ENCODE peak calls at places on chromosomes 3 and 15, in four cellular contexts. V, J, A and U are unnamed samples.

GRCh38 chr3:179015551-179016020 is 56.0 kb downstream of the ZMAT3 start:
- DNase-seq in A (peak), V (peak), J (peak), U (peak)

GRCh38 chr3:122739172-122739571 is 54.5 kb downstream of the HSPBAP1 start:
- DNase-seq in J (no peak), A (no peak), V (no peak), U (no peak)

GRCh38 chr15:68420186-68420684 is 11.7 kb downstream of the ITGA11 start:
- DNase-seq in V (peak), A (no peak), J (no peak), U (no peak)

GRCh38 chr3:23712656-23713559 is 92.8 kb upstream of the UBE2E1 start:
- DNase-seq in V (peak), A (no peak), J (peak), U (peak)

GRCh38 chr15:76056931-76057330 is 2.9 kb upstream of the TMEM266 start:
- DNase-seq in V (no peak), J (no peak), A (peak), U (no peak)

GRCh38 chr3:5116568-5116967 is 5.5 kb upstream of the ARL8B start:
- DNase-seq in J (peak), V (no peak), A (no peak), U (no peak)

GRCh38 chr3:156334841-156335545 is 214.6 kb downstream of the KCNAB1 start:
- DNase-seq in A (peak), V (no peak), J (no peak), U (no peak)

GRCh38 chr15:44712108-44713005 is 1.0 kb downstream of the B2M start:
- DNase-seq in A (peak), V (peak), J (peak), U (no peak)

GRCh38 chr15:57517027-57517671 is 74.6 kb upstream of the MYZAP start:
- DNase-seq in A (no peak), V (no peak), J (no peak), U (no peak)

GRCh38 chr3:149732234-149732633 is 20.1 kb downstream of the COMMD2 start:
- DNase-seq in A (no peak), V (no peak), J (no peak), U (no peak)

GRCh38 chr3:130850044-130850797 is 43.7 kb upstream of the ATP2C1 start:
- DNase-seq in A (peak), J (peak), V (peak), U (peak)

GRCh38 chr3:183394150-183394549 is 34.3 kb downstream of the MCF2L2 start:
- DNase-seq in J (no peak), V (no peak), A (peak), U (no peak)

GRCh38 chr15:100972975-100973350 is 53.8 kb downstream of the LRRK1 start:
- DNase-seq in J (no peak), V (no peak), A (no peak), U (no peak)

GRCh38 chr15:86834115-86834863 is 754.6 kb downstream of the AGBL1 start:
- DNase-seq in J (no peak), A (no peak), V (no peak), U (no peak)

GRCh38 chr3:48607519-48607918 is 1.9 kb downstream of the UQCRC1 start:
- DNase-seq in V (no peak), J (no peak), A (no peak), U (no peak)

GRCh38 chr15:92391640-92392039 is 2.0 kb upstream of the ST8SIA2 start:
- DNase-seq in J (peak), A (peak), V (no peak), U (peak)

GRCh38 chr3:179956416-179956830 is 80.3 kb downstream of the PEX5L start:
- DNase-seq in A (no peak), V (no peak), J (no peak), U (no peak)

GRCh38 chr3:197135212-197135611 is 105.6 kb upstream of the MELTF start:
- DNase-seq in V (no peak), A (no peak), J (peak), U (no peak)

GRCh38 chr3:160771811-160772459 is 15.9 kb downstream of the PPM1L start:
- DNase-seq in A (no peak), V (no peak), J (no peak), U (no peak)

GRCh38 chr3:97793415-97794019 is 28.3 kb upstream of the CRYBG3 start:
- DNase-seq in A (peak), J (peak), V (no peak), U (no peak)

GRCh38 chr15:80695911-80696651 is 971 bp downstream of the ABHD17C start:
- DNase-seq in A (peak), V (peak), J (no peak), U (no peak)

GRCh38 chr3:111902534-111902933 is 43.5 kb downstream of the PHLDB2 start:
- DNase-seq in V (no peak), J (no peak), A (no peak), U (no peak)

GRCh38 chr3:111907151-111907550 is 48.1 kb downstream of the PHLDB2 start:
- DNase-seq in J (no peak), A (no peak), V (no peak), U (no peak)

GRCh38 chr3:111906667-111907066 is 47.6 kb downstream of the PHLDB2 start:
- DNase-seq in A (no peak), J (peak), V (no peak), U (no peak)

GRCh38 chr3:111903067-111903511 is 44.0 kb downstream of the PHLDB2 start:
- DNase-seq in V (no peak), A (peak), J (peak), U (no peak)

GRCh38 chr3:111904376-111905241 is 45.5 kb downstream of the PHLDB2 start:
- DNase-seq in A (peak), J (peak), V (no peak), U (no peak)
- TF ChIP-seq CTCF in A (no peak), J (peak), V (no peak), U (no peak)

DNA sequence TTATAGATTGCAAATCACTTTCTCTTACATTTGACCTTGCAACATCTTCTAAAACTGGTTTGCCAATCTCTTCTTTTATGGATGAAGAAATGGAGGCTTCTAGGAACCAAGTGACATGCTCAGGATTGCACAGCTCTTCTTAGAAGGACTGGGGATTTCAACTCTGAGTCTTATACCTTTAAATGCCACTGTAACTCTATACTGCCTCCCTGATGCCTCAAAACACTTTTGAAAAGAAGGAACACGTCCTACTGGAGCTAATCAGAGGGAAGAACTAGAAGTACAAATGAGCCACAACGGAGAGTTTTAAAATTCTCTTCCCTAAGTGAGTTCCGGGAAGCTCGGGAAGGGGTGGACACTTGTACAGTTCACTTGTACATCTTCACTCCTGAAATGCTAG is 973 bp upstream of the MITF start:
- DNase-seq in J (no peak), V (no peak), A (no peak), U (no peak)
- TF ChIP-seq CTCF in J (no peak), V (no peak), A (no peak), U (no peak)

DNA sequence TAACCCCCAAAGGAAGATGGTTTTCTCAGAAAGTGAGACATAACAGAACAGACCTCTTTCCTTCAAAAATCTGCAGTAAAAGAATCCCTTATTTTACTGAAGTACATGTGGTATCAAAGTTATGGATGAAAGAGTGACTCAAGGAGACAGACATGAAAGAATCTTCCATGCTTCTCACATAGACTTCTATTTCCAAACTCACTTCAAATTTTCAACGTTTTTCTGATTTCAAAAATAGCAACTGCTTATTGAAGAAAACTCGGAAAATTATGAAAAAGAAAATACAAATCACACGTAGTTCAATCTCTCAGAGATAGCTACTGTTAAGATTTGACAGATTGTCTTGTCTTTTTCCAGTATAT is 39.8 kb upstream of the TRA2B start:
- DNase-seq in J (no peak), A (no peak), V (no peak), U (no peak)
- TF ChIP-seq CTCF in J (no peak), A (peak), V (no peak), U (peak)

GRCh38 chr3:123779646-123780231 is 104.4 kb downstream of the MYLK start:
- DNase-seq in A (no peak), J (no peak), V (no peak), U (no peak)

GRCh38 chr3:123780656-123781055 is 103.5 kb downstream of the MYLK start:
- DNase-seq in J (no peak), V (no peak), A (no peak), U (no peak)

GRCh38 chr3:123782488-123782887 is 101.6 kb downstream of the MYLK start:
- DNase-seq in J (peak), A (no peak), V (no peak), U (no peak)

GRCh38 chr3:123781571-123782275 is 102.4 kb downstream of the MYLK start:
- DNase-seq in A (no peak), V (no peak), J (peak), U (no peak)

GRCh38 chr3:123781138-123781537 is 103.0 kb downstream of the MYLK start:
- DNase-seq in J (no peak), A (no peak), V (no peak), U (no peak)
- TF ChIP-seq CTCF in J (no peak), A (no peak), V (no peak), U (no peak)